ENCODE peak calls at places on chromosomes 12 and 14, in five cellular contexts. X is ovary, D is OCI-M1, G is HFFc6, H is HuH-7.5. K is an unnamed sample.

GRCh38 chr14:32693114-32693513 is 245.6 kb upstream of the NPAS3 start:
- DNase-seq in X (no peak), D (no peak), G (no peak), H (no peak), K (peak; percentile 10)

GRCh38 chr12:48027183-48028002 is 23.1 kb upstream of the COL2A1 start:
- DNase-seq in X (no peak), D (no peak), G (no peak), H (no peak), K (no peak)

GRCh38 chr14:75279739-75280447 is 1.3 kb downstream of the FOS start:
- DNase-seq in X (peak; percentile 70), D (no peak), G (no peak), H (no peak), K (no peak)

GRCh38 chr14:49497725-49498348 is 88.3 kb downstream of the RPS29 start:
- DNase-seq in X (no peak), D (peak; percentile 77), G (peak; percentile 64), H (peak; percentile 9), K (peak; percentile 49)

GRCh38 chr14:34199585-34199984 is 248.7 kb upstream of the EGLN3 start:
- DNase-seq in X (no peak), D (no peak), G (no peak), H (no peak), K (peak; percentile 13)

GRCh38 chr14:53055003-53055402 is 98.1 kb downstream of the DDHD1 start:
- DNase-seq in X (no peak), D (peak; percentile 71), G (peak; percentile 64), H (peak; percentile 9), K (no peak)

GRCh38 chr14:89616425-89617141 is 199.6 kb upstream of the FOXN3 start:
- DNase-seq in X (no peak), D (no peak), G (peak; percentile 29), H (no peak), K (no peak)

GRCh38 chr14:58701576-58701975 is 63.8 kb downstream of the DACT1 start:
- DNase-seq in X (no peak), D (no peak), G (no peak), H (no peak), K (no peak)

GRCh38 chr14:104389326-104390220 is 190.0 kb upstream of the C14orf180 start:
- DNase-seq in X (peak; percentile 4), D (no peak), G (no peak), H (no peak), K (no peak)

GRCh38 chr14:33933386-33933934 is 17.4 kb downstream of the EGLN3 start:
- DNase-seq in X (no peak), D (no peak), G (no peak), H (no peak), K (no peak)

GRCh38 chr12:724194-724855 is 28.1 kb upstream of the WNK1 start:
- DNase-seq in X (no peak), D (peak; percentile 48), G (no peak), H (no peak), K (no peak)

GRCh38 chr12:76183459-76184186 is 99.1 kb upstream of the NAP1L1 start:
- DNase-seq in X (no peak), D (peak; percentile 19), G (peak; percentile 96), H (no peak), K (peak; percentile 91)

GRCh38 chr14:93729993-93730392 is 58.3 kb downstream of the PRIMA1 start:
- DNase-seq in X (no peak), D (no peak), G (no peak), H (no peak), K (no peak)

GRCh38 chr14:72824051-72824450 is 69.8 kb downstream of the DPF3 start:
- DNase-seq in X (no peak), D (no peak), G (no peak), H (no peak), K (no peak)

GRCh38 chr12:130419116-130419515 is 81.4 kb downstream of the PIWIL1 start:
- DNase-seq in X (no peak), D (no peak), G (no peak), H (no peak), K (no peak)

GRCh38 chr12:25924535-25925001 is 33.9 kb upstream of the RASSF8 start:
- DNase-seq in X (no peak), D (no peak), G (peak; percentile 88), H (no peak), K (no peak)

GRCh38 chr12:130041983-130042812 is 120.1 kb upstream of the FZD10 start:
- DNase-seq in X (peak; percentile 23), D (no peak), G (no peak), H (no peak), K (no peak)

GRCh38 chr12:42094277-42094676 is 50.4 kb downstream of the GXYLT1 start:
- DNase-seq in X (no peak), D (peak; percentile 78), G (peak; percentile 39), H (no peak), K (peak; percentile 16)

GRCh38 chr14:55743551-55743950 is 163.5 kb downstream of the KTN1 start:
- DNase-seq in X (no peak), D (no peak), G (no peak), H (no peak), K (no peak)

K was measured in fibroblast of the conjunctiva.